ENCODE peak calls at places on chromosomes 16 and 17, in eight cellular contexts. V is Karpas-422; I is stimulated activated CD4-positive, alpha-beta T cell treated with anti-CD3 and anti-CD28 coated beads, Interleukin-15, amount 100 ng/mL, for 1 hour; G is bronchial epithelial cell; Z is EL; O is PC-3; C is naive thymus-derived CD8-positive, alpha-beta T cell; E is AG08396. F is an unnamed sample.
A peak's percentile ranks its signal among the peaks of the same experiment; 100 is the strongest.

GRCh38 chr17:81483085-81483861 is 29.3 kb downstream of the ACTG1 start:
- DNase-seq in G (no peak), O (no peak), I (no peak), Z (no peak), C (no peak), V (no peak), E (no peak), F (no peak)

GRCh38 chr16:57688487-57688986 is 6.1 kb upstream of the DRC7 start:
- DNase-seq in C (no peak), E (no peak), I (no peak), Z (no peak), G (no peak), V (no peak), O (no peak), F (no peak)

GRCh38 chr17:75959046-75959838 is 18.4 kb upstream of the FBF1 start:
- DNase-seq in G (peak; percentile 42), E (no peak), Z (no peak), I (no peak), C (no peak), V (no peak), O (peak; percentile 79), F (no peak)

GRCh38 chr16:56119138-56119537 is 72.2 kb upstream of the GNAO1 start:
- DNase-seq in G (no peak), O (no peak), V (no peak), I (no peak), E (no peak), C (no peak), Z (no peak), F (no peak)

GRCh38 chr17:75289832-75290337 is 652 bp upstream of the SLC25A19 start:
- DNase-seq in O (peak; percentile 59), I (peak; percentile 50), G (peak; percentile 34), V (peak; percentile 90), C (peak; percentile 33), E (no peak), Z (peak; percentile 54), F (no peak)

GRCh38 chr17:14269473-14269872 is 31.4 kb upstream of the HS3ST3B1 start:
- DNase-seq in C (no peak), E (no peak), O (no peak), V (no peak), G (no peak), Z (no peak), I (no peak), F (no peak)

GRCh38 chr17:45092932-45093430 is 31.9 kb downstream of the NMT1 start:
- DNase-seq in I (no peak), E (peak; percentile 95), G (peak; percentile 96), V (no peak), O (peak; percentile 98), C (no peak), Z (peak; percentile 99), F (peak; percentile 84)

GRCh38 chr17:69588739-69589334 is 174.3 kb downstream of the MAP2K6 start:
- DNase-seq in V (no peak), Z (no peak), E (no peak), G (no peak), O (no peak), I (no peak), C (no peak), F (no peak)

GRCh38 chr17:50834786-50835562 is 412 bp upstream of the WFIKKN2 start:
- DNase-seq in G (no peak), C (no peak), Z (no peak), E (peak; percentile 69), V (no peak), I (no peak), O (no peak), F (no peak)

GRCh38 chr17:66865151-66865550 is 30.2 kb downstream of the CACNG5 start:
- DNase-seq in V (no peak), I (no peak), O (no peak), G (peak; percentile 44), Z (peak; percentile 8), C (no peak), E (no peak), F (no peak)

GRCh38 chr17:52134641-52135040 is 23.9 kb downstream of the CA10 start:
- DNase-seq in C (no peak), V (no peak), E (no peak), I (no peak), O (peak; percentile 20), G (peak; percentile 76), Z (no peak), F (no peak)

GRCh38 chr17:66777689-66778225 is 57.2 kb upstream of the CACNG5 start:
- DNase-seq in E (no peak), I (no peak), V (peak; percentile 95), G (no peak), Z (peak; percentile 7), C (no peak), O (no peak), F (peak; percentile 65)

GRCh38 chr16:85557083-85557975 is 55.8 kb upstream of the GSE1 start:
- DNase-seq in I (peak; percentile 27), Z (peak; percentile 29), G (peak; percentile 27), E (peak; percentile 51), O (peak; percentile 27), V (no peak), C (peak; percentile 49), F (no peak)

GRCh38 chr17:80594666-80595269 is 50.1 kb downstream of the RPTOR start:
- DNase-seq in I (no peak), Z (no peak), G (no peak), E (no peak), V (no peak), O (no peak), C (no peak), F (no peak)

GRCh38 chr16:81621496-81621895 is 157.6 kb upstream of the PLCG2 start:
- DNase-seq in I (no peak), V (no peak), E (no peak), Z (no peak), C (no peak), G (peak; percentile 99), O (no peak), F (no peak)

GRCh38 chr16:89722392-89723278 is 1.3 kb downstream of the ZNF276 start:
- DNase-seq in G (peak; percentile 73), C (peak; percentile 48), Z (no peak), I (peak; percentile 34), O (peak; percentile 82), V (peak; percentile 73), E (no peak), F (peak; percentile 46)

GRCh38 chr16:73122604-73123386 is 74.9 kb upstream of the ZFHX3 start:
- DNase-seq in V (no peak), Z (no peak), O (no peak), G (no peak), I (no peak), C (no peak), E (peak; percentile 36), F (peak; percentile 1)

GRCh38 chr17:80838381-80839345 is 153.0 kb upstream of the CHMP6 start:
- DNase-seq in V (no peak), I (no peak), E (no peak), G (no peak), O (no peak), Z (no peak), C (no peak), F (no peak)

GRCh38 chr17:7803981-7804380 is 30.0 kb upstream of the KDM6B start:
- DNase-seq in E (no peak), I (no peak), G (peak; percentile 53), V (no peak), Z (no peak), C (no peak), O (peak; percentile 88), F (no peak)

F was measured in anterior cingulate cortex.